ENCODE peak calls at places on chromosomes 4 and X, in eight cellular contexts. K, E, H, U, D, N, G and T are unnamed samples.

GRCh38 chr4:128461300-128462103 is 173.9 kb upstream of the PGRMC2 start:
- DNase-seq in N (no peak), E (peak; percentile 29), U (no peak), K (peak; percentile 49), D (no peak), G (no peak), H (peak; percentile 22), T (no peak)

GRCh38 chr4:158914178-158914577 is 145.4 kb downstream of the FNIP2 start:
- DNase-seq in G (no peak), D (no peak), U (no peak), H (no peak), K (no peak), E (no peak), N (no peak), T (no peak)

GRCh38 chr4:186584912-186585311 is 29.5 kb upstream of the MTNR1A start:
- DNase-seq in H (no peak), K (no peak), D (no peak), U (no peak), E (no peak), G (no peak), N (no peak), T (no peak)

GRCh38 chrX:96987228-96987627 is 103.5 kb downstream of the RPA4 start:
- DNase-seq in D (no peak), G (no peak), U (no peak), K (no peak), H (no peak), N (no peak), E (no peak), T (no peak)

GRCh38 chr4:24471623-24472510 is 112.5 kb downstream of the DHX15 start:
- DNase-seq in E (peak; percentile 34), U (no peak), K (no peak), H (peak; percentile 33), D (no peak), G (no peak), N (no peak), T (no peak)

GRCh38 chr4:168218663-168219062 is 99.9 kb downstream of the DDX60 start:
- DNase-seq in E (no peak), U (no peak), K (no peak), H (no peak), D (no peak), N (no peak), G (no peak), T (no peak)

GRCh38 chrX:150663061-150663460 is 30.1 kb upstream of the MTMR1 start:
- DNase-seq in E (no peak), K (no peak), N (no peak), H (no peak), D (no peak), G (no peak), U (no peak), T (no peak)

GRCh38 chr4:52199574-52200338 is 148.7 kb downstream of the SPATA18 start:
- DNase-seq in E (no peak), N (no peak), G (no peak), H (no peak), U (no peak), D (no peak), K (no peak), T (no peak)

GRCh38 chrX:96721398-96721797 is 36.8 kb downstream of the DIAPH2 start:
- DNase-seq in G (no peak), H (no peak), U (peak; percentile 50), E (no peak), D (no peak), N (no peak), K (no peak), T (no peak)

GRCh38 chrX:100316987-100317386 is 93.1 kb downstream of the PCDH19 start:
- DNase-seq in E (no peak), G (no peak), H (no peak), N (no peak), U (no peak), D (no peak), K (no peak), T (no peak)

GRCh38 chr4:157114671-157115070 is 38.7 kb downstream of the GLRB start:
- DNase-seq in K (no peak), U (no peak), G (no peak), N (no peak), D (no peak), E (no peak), H (no peak), T (no peak)

GRCh38 chrX:12548746-12549145 is 242.5 kb upstream of the PRPS2 start:
- DNase-seq in E (no peak), K (no peak), U (no peak), D (no peak), H (no peak), N (no peak), G (no peak), T (no peak)

GRCh38 chr4:77777135-77777777 is 41.9 kb downstream of the CNOT6L start:
- DNase-seq in E (no peak), H (no peak), D (no peak), K (no peak), N (no peak), U (no peak), G (no peak), T (no peak)

GRCh38 chr4:168498259-168498658 is 1.4 kb downstream of the PALLD start:
- DNase-seq in H (no peak), D (no peak), U (no peak), E (no peak), K (no peak), N (no peak), G (no peak), T (no peak)

DNA sequence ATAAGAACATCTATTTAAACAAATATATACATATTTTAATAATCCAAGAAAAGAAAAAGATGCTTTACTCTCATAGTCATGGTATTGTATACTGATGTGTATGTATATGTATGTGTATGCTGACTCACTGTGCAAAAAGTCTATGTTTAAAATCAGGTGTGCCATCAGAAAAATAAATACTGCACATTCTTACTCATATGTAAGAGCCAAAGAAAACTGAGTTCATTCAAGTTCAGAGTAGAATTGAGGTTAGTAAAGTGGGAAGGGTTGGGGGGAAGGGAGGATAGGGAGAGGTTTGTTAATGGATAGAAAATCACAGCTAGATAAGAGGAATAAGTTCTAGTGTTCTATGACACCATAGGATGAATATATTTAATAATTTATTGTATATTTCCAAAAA is 403.8 kb upstream of the SMIM31 start:
- DNase-seq in H (no peak), U (no peak), K (no peak), G (no peak), E (no peak), D (no peak), N (no peak), T (no peak)
- H3K4me3 ChIP-seq in H (no peak overlapping the region), U (no peak overlapping the region), K (no peak overlapping the region), G (no peak overlapping the region), E (no peak overlapping the region), D (no peak overlapping the region), N (no peak overlapping the region), T (no peak overlapping the region)

GRCh38 chrX:40108084-40108958 is 10.6 kb upstream of the BCOR start:
- DNase-seq in E (peak; percentile 62), U (no peak), N (peak; percentile 68), G (no peak), H (peak; percentile 58), K (peak; percentile 80), D (no peak), T (no peak)
- TF ChIP-seq POLR2A in E (no peak), U (no peak), N (no peak), G (no peak), H (no peak), K (no peak), D (no peak), T (no peak)

GRCh38 chr4:148211533-148211932 is 230.7 kb downstream of the NR3C2 start:
- DNase-seq in K (no peak), D (no peak), U (no peak), E (no peak), N (no peak), G (no peak), H (no peak), T (no peak)

GRCh38 chr4:148216866-148217814 is 225.1 kb downstream of the NR3C2 start:
- DNase-seq in H (no peak), D (no peak), U (peak; percentile 41), N (no peak), E (no peak), K (peak; percentile 33), G (no peak), T (no peak)

GRCh38 chr4:148215202-148215601 is 227.0 kb downstream of the NR3C2 start:
- DNase-seq in U (no peak), N (no peak), K (no peak), D (no peak), E (no peak), G (no peak), H (no peak), T (no peak)

GRCh38 chr4:148216321-148216720 is 225.9 kb downstream of the NR3C2 start:
- DNase-seq in E (no peak), G (no peak), K (peak; percentile 56), U (no peak), N (no peak), H (no peak), D (no peak), T (no peak)

GRCh38 chr4:148214529-148215166 is 227.6 kb downstream of the NR3C2 start:
- DNase-seq in N (no peak), D (no peak), H (peak; percentile 48), E (peak; percentile 25), G (no peak), U (no peak), K (peak; percentile 78), T (peak; percentile 75)
- H3K4me3 ChIP-seq in N (no peak overlapping the region), D (no peak overlapping the region), H (no peak overlapping the region), E (no peak overlapping the region), G (no peak overlapping the region), U (no peak overlapping the region), K (no peak overlapping the region), T (no peak overlapping the region)

DNA sequence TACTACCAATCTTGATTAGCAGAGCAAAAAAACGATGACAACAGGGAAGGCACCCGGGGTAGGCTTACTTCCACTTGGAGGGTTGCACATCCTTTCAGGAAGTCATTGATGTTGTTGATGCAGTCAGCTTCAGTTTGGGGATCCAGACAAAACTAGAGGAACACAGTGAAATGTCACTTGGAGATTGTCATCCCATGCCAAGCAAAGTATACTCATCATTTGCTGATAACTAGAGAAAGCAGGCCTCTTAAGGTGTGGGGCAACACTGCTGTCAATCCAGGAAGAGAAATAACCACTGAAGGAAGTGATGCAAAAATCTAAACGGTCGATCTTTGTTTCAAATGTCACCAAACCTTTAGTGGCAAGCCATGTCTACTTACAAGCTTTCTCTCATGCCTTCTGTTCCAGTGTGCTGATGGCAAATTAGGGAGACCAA is 1.4 kb downstream of the ARHGEF6 start:
- DNase-seq in D (no peak), N (no peak), G (no peak), K (no peak), H (no peak), E (no peak), U (peak; percentile 32), T (no peak)
- TF ChIP-seq POLR2A in D (no peak), N (no peak), G (no peak), K (no peak), H (no peak), E (no peak), U (no peak), T (no peak)

GRCh38 chr4:85478576-85478975 is 3.6 kb downstream of the ARHGAP24 start:
- DNase-seq in E (no peak), N (no peak), K (no peak), H (no peak), D (no peak), U (no peak), G (no peak), T (no peak)
- H3K4me3 ChIP-seq in E (no peak overlapping the region), N (no peak overlapping the region), K (no peak overlapping the region), H (no peak overlapping the region), D (no peak overlapping the region), U (no peak overlapping the region), G (no peak overlapping the region), T (no peak overlapping the region)

GRCh38 chr4:2734618-2735017 is 21.5 kb downstream of the TNIP2 start:
- DNase-seq in G (no peak), N (no peak), D (no peak), U (no peak), H (peak; percentile 0), E (no peak), K (no peak), T (no peak)
- TF ChIP-seq POLR2A in G (no peak), N (no peak), D (no peak), U (no peak), H (no peak), E (no peak), K (no peak), T (no peak)